ENCODE peak calls at places on chromosomes 5 and 9, in six cellular contexts. F is heart left ventricle, Q is sigmoid colon, Y is fibroblast of lung, O is endothelial cell of umbilical vein, D is nephron progenitor cell. G is an unnamed sample.

GRCh38 chr5:123496892-123497291 is 15.1 kb upstream of the CSNK1G3 start:
- DNase-seq in F (no peak), Q (no peak), Y (peak; percentile 86), O (no peak), D (no peak), G (no peak)

GRCh38 chr5:129398279-129398678 is 61.8 kb upstream of the ADAMTS19 start:
- DNase-seq in F (no peak), Q (no peak), Y (no peak), O (no peak), D (no peak), G (no peak)

GRCh38 chr9:8309258-8309657 is 509.7 kb upstream of the DMAC1 start:
- DNase-seq in F (no peak), Q (no peak), Y (no peak), O (no peak), D (no peak), G (no peak)

GRCh38 chr9:21813575-21814473 is 11.4 kb downstream of the MTAP start:
- DNase-seq in F (peak; percentile 57), Q (peak; percentile 81), Y (peak; percentile 78), O (peak; percentile 85), D (peak; percentile 45), G (peak; percentile 54)

GRCh38 chr9:113516840-113517577 is 53.5 kb downstream of the RGS3 start:
- DNase-seq in F (no peak), Q (no peak), Y (peak; percentile 41), O (no peak), D (no peak), G (no peak)

GRCh38 chr9:133874061-133874638 is 118.0 kb downstream of the VAV2 start:
- DNase-seq in F (no peak), Q (no peak), Y (peak; percentile 95), O (no peak), D (no peak), G (no peak)

GRCh38 chr5:176559683-176560082 is 10.5 kb downstream of the CDHR2 start:
- DNase-seq in F (no peak), Q (no peak), Y (no peak), O (no peak), D (no peak), G (no peak)

GRCh38 chr5:16510123-16510522 is 44.5 kb upstream of the ZNF622 start:
- DNase-seq in F (no peak), Q (no peak), Y (no peak), O (no peak), D (no peak), G (no peak)

DNA sequence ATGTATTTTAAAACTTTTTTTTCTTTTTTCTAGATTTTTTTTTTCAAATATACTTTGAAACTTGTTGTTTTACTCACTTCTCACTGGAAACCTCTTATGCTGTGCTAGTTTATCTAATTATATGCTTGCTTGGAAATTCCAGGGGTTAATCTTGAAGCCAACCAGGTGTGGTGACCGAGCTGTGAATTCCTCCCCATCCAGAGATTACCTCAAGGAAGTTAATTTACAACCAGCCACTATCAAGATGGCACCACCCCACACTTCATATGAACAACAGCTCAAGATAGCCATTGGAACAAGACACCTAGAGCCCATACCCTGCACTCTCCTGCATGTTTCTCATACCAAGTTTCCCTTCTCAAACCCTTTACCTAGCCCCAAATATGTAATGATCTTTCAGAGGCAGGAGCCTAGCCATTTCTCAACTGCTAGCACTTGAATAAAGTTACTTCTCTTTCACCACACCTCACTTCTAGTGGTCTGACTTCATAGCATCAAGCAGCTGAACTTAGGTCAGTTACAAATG is 2156.9 kb upstream of the C9orf72 start:
- DNase-seq in F (no peak), Q (no peak), Y (no peak), O (no peak), D (no peak), G (no peak)
- TF ChIP-seq CTCF in F (no peak), Q (no peak), Y (no peak), O (no peak), D (no peak), G (no peak)

GRCh38 chr5:114062940-114063867 is 298.7 kb upstream of the KCNN2 start:
- DNase-seq in F (no peak), Q (no peak), Y (no peak), O (no peak), D (no peak), G (no peak)
- TF ChIP-seq CTCF in F (no peak), Q (no peak), Y (no peak), O (no peak), D (no peak), G (no peak)

DNA sequence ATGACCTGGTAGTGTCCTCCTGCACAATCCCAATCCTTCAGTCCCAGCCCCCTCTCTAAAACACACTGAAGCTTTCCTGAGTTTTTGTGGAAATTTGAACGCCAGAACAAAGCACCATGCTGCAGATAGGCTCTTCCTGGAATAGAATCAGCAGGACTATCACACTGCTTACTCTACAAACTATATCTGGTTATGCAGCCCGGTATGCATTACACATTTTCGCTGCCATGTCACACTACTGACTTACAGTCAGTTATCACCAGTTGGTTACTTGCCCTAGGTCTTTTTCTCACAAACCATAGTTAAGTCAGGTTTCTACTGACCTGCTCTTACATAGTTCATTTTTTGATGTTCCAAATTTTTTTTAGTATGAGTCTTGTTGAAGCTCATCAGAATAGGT is 24.9 kb downstream of the PLCXD3 start:
- DNase-seq in F (no peak), Q (no peak), Y (no peak), O (no peak), D (no peak), G (no peak)
- TF ChIP-seq CTCF in F (no peak), Q (no peak), Y (no peak), O (no peak), D (no peak), G (no peak)

DNA sequence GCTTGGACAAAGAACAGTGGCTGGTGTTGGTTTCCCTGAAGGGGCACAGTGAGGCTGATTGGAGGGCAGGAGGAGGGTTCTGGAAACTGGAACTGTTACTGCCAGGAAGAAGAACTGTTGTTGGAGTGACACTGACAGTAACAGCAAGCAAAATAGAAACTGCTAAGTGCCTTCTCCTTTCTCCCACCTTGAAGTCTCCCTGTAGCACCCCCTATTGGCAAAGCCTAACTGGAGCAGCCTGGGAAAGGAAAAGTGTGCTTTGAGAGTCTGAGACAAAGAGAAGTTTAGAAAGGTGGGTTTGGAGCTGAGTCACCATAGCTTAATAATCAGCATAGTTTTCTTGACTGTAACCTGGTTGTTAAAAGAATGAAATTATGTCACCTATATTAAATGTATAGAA is 2.5 kb upstream of the TMEM174 start:
- DNase-seq in F (no peak), Q (no peak), Y (no peak), O (peak; percentile 62), D (no peak), G (no peak)
- TF ChIP-seq CTCF in F (no peak), Q (no peak), Y (peak; percentile 44), O (peak; percentile 75), D (no peak), G (peak; percentile 46)

GRCh38 chr9:121714075-121714705 is 62.8 kb downstream of the DAB2IP start:
- DNase-seq in F (no peak), Q (no peak), Y (no peak), O (no peak), D (no peak), G (no peak)
- TF ChIP-seq CTCF in F (no peak), Q (no peak), Y (no peak), O (no peak), D (no peak), G (no peak)

GRCh38 chr5:143155445-143155844 is 248.0 kb downstream of the NR3C1 start:
- DNase-seq in F (no peak), Q (no peak), Y (no peak), O (no peak), D (no peak), G (no peak)

GRCh38 chr5:143153332-143154119 is 250.0 kb downstream of the NR3C1 start:
- DNase-seq in F (peak; percentile 66), Q (peak; percentile 93), Y (peak; percentile 91), O (peak; percentile 10), D (no peak), G (no peak)

GRCh38 chr5:143152445-143152844 is 251.0 kb downstream of the NR3C1 start:
- DNase-seq in F (no peak), Q (no peak), Y (no peak), O (no peak), D (no peak), G (no peak)

GRCh38 chr5:143154495-143155375 is 248.8 kb downstream of the NR3C1 start:
- DNase-seq in F (no peak), Q (no peak), Y (peak; percentile 62), O (no peak), D (no peak), G (no peak)

GRCh38 chr5:143156556-143156955 is 246.9 kb downstream of the NR3C1 start:
- DNase-seq in F (no peak), Q (no peak), Y (no peak), O (no peak), D (no peak), G (no peak)
- TF ChIP-seq CTCF in F (no peak), Q (no peak), Y (no peak), O (no peak), D (no peak), G (no peak)

DNA sequence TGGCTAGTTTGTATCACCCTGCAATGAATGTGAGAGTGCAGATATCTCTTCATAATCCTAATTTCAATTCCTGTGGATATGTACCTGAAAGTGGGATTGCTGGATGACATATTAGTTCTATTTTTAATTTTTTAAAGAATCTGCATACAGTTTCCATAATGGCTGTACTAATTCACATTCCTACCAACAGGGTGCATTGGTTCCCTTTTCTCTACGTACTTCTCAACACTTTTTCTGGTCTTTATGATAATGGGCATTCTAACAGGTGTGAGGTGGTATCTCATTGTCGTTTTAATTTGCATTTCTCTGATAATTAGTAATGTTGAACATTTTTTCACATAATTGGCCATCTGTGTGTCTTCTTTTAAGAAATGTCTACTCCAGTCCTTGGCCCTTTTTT is 927.5 kb downstream of the DTWD2 start:
- DNase-seq in F (no peak), Q (no peak), Y (no peak), O (no peak), D (no peak), G (no peak)
- TF ChIP-seq CTCF in F (no peak), Q (no peak), Y (no peak), O (no peak), D (no peak), G (no peak)

GRCh38 chr5:36605241-36605640 is 1.2 kb upstream of the SLC1A3 start:
- DNase-seq in F (no peak), Q (no peak), Y (no peak), O (no peak), D (no peak), G (no peak)

GRCh38 chr5:36606052-36606436 is 362 bp upstream of the SLC1A3 start:
- DNase-seq in F (no peak), Q (no peak), Y (no peak), O (no peak), D (no peak), G (no peak)

GRCh38 chr5:36600847-36601527 is 5.4 kb upstream of the SLC1A3 start:
- DNase-seq in F (no peak), Q (no peak), Y (peak; percentile 33), O (no peak), D (no peak), G (no peak)

GRCh38 chr5:36599986-36600779 is 6.2 kb upstream of the SLC1A3 start:
- DNase-seq in F (no peak), Q (no peak), Y (peak; percentile 69), O (no peak), D (no peak), G (no peak)

GRCh38 chr5:36602711-36603321 is 3.6 kb upstream of the SLC1A3 start:
- DNase-seq in F (peak; percentile 28), Q (no peak), Y (no peak), O (no peak), D (no peak), G (peak; percentile 53)
- TF ChIP-seq CTCF in F (no peak), Q (no peak), Y (no peak), O (no peak), D (no peak), G (peak; percentile 16)